ENCODE peak calls at places on chromosome 11, in eight cellular contexts. W, R, J, F, H, N, M and I are unnamed samples.
A peak's percentile ranks its signal among the peaks of the same experiment; 100 is the strongest.

GRCh38 chr11:104432526-104432925 is 268.6 kb upstream of the PDGFD start:
- DNase-seq in W (no peak), R (no peak), J (no peak), F (no peak), H (no peak), N (no peak), M (no peak), I (no peak)

GRCh38 chr11:70389191-70389590 is 9.1 kb upstream of the CTTN start:
- DNase-seq in W (no peak), R (no peak), J (peak; percentile 27), F (no peak), H (no peak), N (no peak), M (no peak), I (no peak)

GRCh38 chr11:86198156-86198555 is 46.4 kb upstream of the EED start:
- DNase-seq in W (no peak), R (no peak), J (no peak), F (no peak), H (no peak), N (no peak), M (no peak), I (no peak)

GRCh38 chr11:46116007-46116711 is 5.1 kb downstream of the PHF21A start:
- DNase-seq in W (no peak), R (no peak), J (no peak), F (no peak), H (no peak), N (no peak), M (no peak), I (no peak)

GRCh38 chr11:108220721-108221346 is 1.6 kb downstream of the NPAT start:
- DNase-seq in W (no peak), R (no peak), J (no peak), F (no peak), H (no peak), N (no peak), M (no peak), I (no peak)

GRCh38 chr11:1289211-1289935 is 20.1 kb downstream of the TOLLIP start:
- DNase-seq in W (no peak), R (no peak), J (peak; percentile 57), F (no peak), H (no peak), N (no peak), M (no peak), I (no peak)

GRCh38 chr11:124608146-124608545 is 3.1 kb upstream of the PANX3 start:
- DNase-seq in W (no peak), R (no peak), J (no peak), F (no peak), H (no peak), N (no peak), M (no peak), I (no peak)

GRCh38 chr11:130601141-130601540 is 152.7 kb downstream of the ADAMTS15 start:
- DNase-seq in W (peak; percentile 81), R (no peak), J (peak; percentile 89), F (no peak), H (no peak), N (no peak), M (no peak), I (no peak)

GRCh38 chr11:47992959-47993820 is 12.8 kb downstream of the PTPRJ start:
- DNase-seq in W (no peak), R (no peak), J (no peak), F (peak; percentile 19), H (peak; percentile 80), N (peak; percentile 72), M (peak; percentile 63), I (peak; percentile 13)

GRCh38 chr11:75380245-75380644 is 19.1 kb upstream of the RPS3 start:
- DNase-seq in W (no peak), R (no peak), J (no peak), F (no peak), H (no peak), N (no peak), M (no peak), I (no peak)

GRCh38 chr11:133041928-133042890 is 490.1 kb downstream of the OPCML start:
- DNase-seq in W (no peak), R (no peak), J (no peak), F (no peak), H (peak; percentile 19), N (no peak), M (no peak), I (no peak)

GRCh38 chr11:75520688-75521087 is 5.1 kb downstream of the GDPD5 start:
- DNase-seq in W (no peak), R (no peak), J (peak; percentile 81), F (peak; percentile 83), H (no peak), N (no peak), M (no peak), I (no peak)

GRCh38 chr11:11622772-11623531 is 1.1 kb upstream of the GALNT18 start:
- DNase-seq in W (no peak), R (no peak), J (no peak), F (no peak), H (no peak), N (no peak), M (no peak), I (no peak)

GRCh38 chr11:11620966-11621880 is 582 bp downstream of the GALNT18 start:
- DNase-seq in W (peak; percentile 41), R (peak; percentile 14), J (peak; percentile 80), F (peak; percentile 69), H (no peak), N (peak; percentile 21), M (peak; percentile 35), I (no peak)

GRCh38 chr11:11621881-11622706 is at the start of gene GALNT18:
- DNase-seq in W (peak; percentile 92), R (peak; percentile 98), J (peak; percentile 95), F (peak; percentile 96), H (peak; percentile 56), N (peak; percentile 92), M (peak; percentile 97), I (peak; percentile 98)

GRCh38 chr11:11620251-11620965 is 1.4 kb downstream of the GALNT18 start:
- DNase-seq in W (peak; percentile 48), R (peak; percentile 51), J (peak; percentile 80), F (peak; percentile 69), H (no peak), N (peak; percentile 68), M (peak; percentile 62), I (no peak)

DNA sequence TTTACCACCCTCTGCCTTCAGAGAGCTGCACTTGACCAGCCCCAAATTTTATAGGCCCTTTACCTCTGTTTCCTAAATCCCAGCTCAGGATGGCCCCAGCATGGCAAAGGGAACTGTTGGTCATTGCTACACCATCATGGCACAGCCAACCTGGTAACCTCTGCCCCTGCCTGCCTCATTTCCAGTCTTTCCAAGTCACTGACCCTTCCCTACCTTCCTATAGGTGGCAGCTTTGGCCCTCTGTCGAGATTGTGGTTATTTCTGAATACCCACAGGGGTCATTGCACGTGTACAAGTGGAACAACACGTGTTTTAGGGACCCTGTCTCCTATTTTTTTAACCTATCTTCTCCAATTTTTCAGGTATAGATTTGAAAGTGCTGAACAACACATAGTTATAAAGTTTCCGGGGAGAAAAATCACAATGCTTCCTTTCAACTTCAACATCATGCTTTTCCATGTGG is 2.8 kb downstream of the GALNT18 start:
- DNase-seq in W (no peak), R (no peak), J (no peak), F (no peak), H (no peak), N (peak; percentile 58), M (peak; percentile 20), I (no peak)
- TF ChIP-seq CTCF in W (no peak), R (peak; percentile 7), J (peak; percentile 30), F (no peak), H (peak; percentile 26), N (peak; percentile 44), M (no peak), I (peak; percentile 56)

GRCh38 chr11:120945042-120945441 is 78.9 kb upstream of the TBCEL start:
- DNase-seq in W (no peak), R (no peak), J (no peak), F (no peak), H (no peak), N (no peak), M (no peak), I (no peak)
- TF ChIP-seq CTCF in W (no peak), R (no peak), J (no peak), F (peak; percentile 15), H (no peak), N (no peak), M (no peak), I (peak; percentile 34)

DNA sequence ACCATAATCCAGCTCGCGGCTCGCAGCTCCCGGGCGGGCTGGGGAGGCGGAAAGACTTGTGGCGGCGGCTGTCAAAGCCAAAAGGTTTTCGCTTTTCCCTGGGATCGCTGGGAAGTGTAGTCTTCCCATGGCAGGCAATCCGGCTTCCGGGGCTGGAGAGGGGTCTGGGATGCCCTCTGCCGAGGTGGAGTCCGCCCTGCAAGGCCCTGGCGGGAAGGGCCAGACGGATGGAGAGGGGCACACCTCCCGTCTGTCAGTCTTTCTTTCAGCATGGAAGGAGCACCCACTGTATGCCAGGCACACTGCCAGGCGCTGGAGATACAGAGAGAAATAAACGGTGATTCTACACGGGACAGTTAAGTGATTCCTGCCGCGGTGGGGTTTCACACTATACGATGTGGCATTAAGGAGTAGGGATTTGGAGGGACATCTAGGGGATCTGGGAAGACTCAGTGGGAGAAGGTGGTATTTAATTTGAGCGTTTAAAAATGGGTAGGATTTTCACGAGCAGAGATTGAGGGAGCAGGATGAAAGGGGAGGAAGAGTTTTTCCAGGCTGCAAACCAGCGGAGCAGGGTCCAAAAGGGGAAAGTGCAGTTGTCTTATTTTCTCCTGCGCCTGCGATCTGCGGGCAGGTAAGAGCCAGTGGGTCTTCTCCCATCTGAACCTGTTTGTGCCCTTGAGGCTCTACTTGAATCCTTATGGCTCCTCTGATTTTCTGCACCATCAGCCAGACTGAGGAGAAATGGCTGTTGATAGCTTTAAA is at the start of gene BACE1:
- DNase-seq in W (peak; percentile 84), R (peak; percentile 82), J (peak; percentile 90), F (peak; percentile 90), H (peak; percentile 50), N (peak; percentile 69), M (peak; percentile 73), I (peak; percentile 83)
- TF ChIP-seq CTCF in W (peak; percentile 60), R (peak; percentile 65), J (no peak), F (peak; percentile 51), H (peak; percentile 54), N (peak; percentile 20), M (no peak), I (peak; percentile 73)

GRCh38 chr11:21736404-21736803 is 456.5 kb upstream of the ANO5 start:
- DNase-seq in W (no peak), R (no peak), J (no peak), F (no peak), H (no peak), N (no peak), M (no peak), I (no peak)
- TF ChIP-seq CTCF in W (no peak), R (no peak), J (no peak), F (no peak), H (no peak), N (no peak), M (no peak), I (no peak)

GRCh38 chr11:57458410-57459111 is 1.8 kb upstream of the RTN4RL2 start:
- DNase-seq in W (peak; percentile 49), R (no peak), J (no peak), F (peak; percentile 82), H (no peak), N (no peak), M (peak; percentile 64), I (no peak)
- TF ChIP-seq CTCF in W (peak; percentile 81), R (peak; percentile 89), J (peak; percentile 82), F (peak; percentile 65), H (peak; percentile 83), N (peak; percentile 90), M (peak; percentile 95), I (peak; percentile 93)

GRCh38 chr11:36271794-36272409 is 17.3 kb downstream of the COMMD9 start:
- DNase-seq in W (no peak), R (no peak), J (no peak), F (no peak), H (no peak), N (no peak), M (no peak), I (no peak)
- TF ChIP-seq CTCF in W (no peak), R (no peak), J (no peak), F (no peak), H (no peak), N (no peak), M (no peak), I (no peak)